ENCODE peak calls at places on chromosome 2, in ten cellular contexts. B is Panc1, N is body of pancreas, C is upper lobe of right lung, O is thoracic aorta, R is BJ, D is stomach, W is fibroblast of pulmonary artery, H is pancreas, L is MM.1S. U is an unnamed sample.

GRCh38 chr2:3512086-3512485 is 7.2 kb downstream of the ADI1 start:
- DNase-seq in B (no peak), N (no peak), C (no peak), O (no peak), R (no peak), D (no peak), W (peak; percentile 8), H (no peak), L (no peak), U (no peak)

GRCh38 chr2:222582931-222583330 is 73.0 kb downstream of the FARSB start:
- DNase-seq in B (no peak), N (no peak), C (no peak), O (no peak), R (no peak), D (no peak), W (peak; percentile 17), H (no peak), L (peak; percentile 27), U (no peak)

GRCh38 chr2:104755026-104755856 is 98.7 kb upstream of the POU3F3 start:
- DNase-seq in B (no peak), N (no peak), C (no peak), O (no peak), R (no peak), D (no peak), W (no peak), H (no peak), L (no peak), U (no peak)

GRCh38 chr2:26470601-26471260 is 7.2 kb downstream of the OTOF start:
- DNase-seq in B (no peak), N (no peak), C (no peak), O (no peak), R (no peak), D (no peak), W (no peak), H (no peak), L (no peak), U (no peak)

GRCh38 chr2:70331012-70331411 is 29.1 kb upstream of the FAM136A start:
- DNase-seq in B (no peak), N (no peak), C (no peak), O (no peak), R (no peak), D (no peak), W (no peak), H (no peak), L (no peak), U (no peak)

GRCh38 chr2:28048341-28048740 is 157.8 kb downstream of the BABAM2 start:
- DNase-seq in B (no peak), N (no peak), C (no peak), O (no peak), R (no peak), D (no peak), W (no peak), H (no peak), L (no peak), U (no peak)

GRCh38 chr2:23616630-23617029 is 231.7 kb downstream of the KLHL29 start:
- DNase-seq in B (no peak), N (no peak), C (peak; percentile 61), O (no peak), R (no peak), D (no peak), W (no peak), H (no peak), L (no peak), U (no peak)

GRCh38 chr2:23359631-23360567 is 25.1 kb upstream of the KLHL29 start:
- DNase-seq in B (no peak), N (no peak), C (no peak), O (no peak), R (no peak), D (peak; percentile 50), W (no peak), H (no peak), L (no peak), U (no peak)

GRCh38 chr2:24792542-24792873 is 683 bp downstream of the PTRHD1 start:
- DNase-seq in B (no peak), N (no peak), C (no peak), O (no peak), R (no peak), D (no peak), W (no peak), H (no peak), L (no peak), U (no peak)

GRCh38 chr2:162182395-162182794 is 30.3 kb upstream of the GCG start:
- DNase-seq in B (no peak), N (no peak), C (no peak), O (no peak), R (no peak), D (no peak), W (no peak), H (no peak), L (no peak), U (no peak)

GRCh38 chr2:240149943-240150784 is 9.7 kb upstream of the OTOS start:
- DNase-seq in B (no peak), N (no peak), C (no peak), O (no peak), R (no peak), D (peak; percentile 32), W (peak; percentile 35), H (peak; percentile 15), L (no peak), U (no peak)

GRCh38 chr2:96112501-96113366 is 3.6 kb downstream of the ADRA2B start:
- DNase-seq in B (no peak), N (no peak), C (peak; percentile 25), O (no peak), R (no peak), D (no peak), W (no peak), H (no peak), L (no peak), U (no peak)

GRCh38 chr2:96110621-96111256 is 5.6 kb downstream of the ADRA2B start:
- DNase-seq in B (no peak), N (no peak), C (peak; percentile 30), O (no peak), R (no peak), D (no peak), W (no peak), H (no peak), L (no peak), U (no peak)

GRCh38 chr2:96111257-96111640 is 5.1 kb downstream of the ADRA2B start:
- DNase-seq in B (no peak), N (no peak), C (no peak), O (no peak), R (no peak), D (no peak), W (no peak), H (no peak), L (no peak), U (no peak)

GRCh38 chr2:96113367-96113677 is 3.0 kb downstream of the ADRA2B start:
- DNase-seq in B (no peak), N (no peak), C (no peak), O (no peak), R (no peak), D (no peak), W (no peak), H (no peak), L (no peak), U (no peak)

DNA sequence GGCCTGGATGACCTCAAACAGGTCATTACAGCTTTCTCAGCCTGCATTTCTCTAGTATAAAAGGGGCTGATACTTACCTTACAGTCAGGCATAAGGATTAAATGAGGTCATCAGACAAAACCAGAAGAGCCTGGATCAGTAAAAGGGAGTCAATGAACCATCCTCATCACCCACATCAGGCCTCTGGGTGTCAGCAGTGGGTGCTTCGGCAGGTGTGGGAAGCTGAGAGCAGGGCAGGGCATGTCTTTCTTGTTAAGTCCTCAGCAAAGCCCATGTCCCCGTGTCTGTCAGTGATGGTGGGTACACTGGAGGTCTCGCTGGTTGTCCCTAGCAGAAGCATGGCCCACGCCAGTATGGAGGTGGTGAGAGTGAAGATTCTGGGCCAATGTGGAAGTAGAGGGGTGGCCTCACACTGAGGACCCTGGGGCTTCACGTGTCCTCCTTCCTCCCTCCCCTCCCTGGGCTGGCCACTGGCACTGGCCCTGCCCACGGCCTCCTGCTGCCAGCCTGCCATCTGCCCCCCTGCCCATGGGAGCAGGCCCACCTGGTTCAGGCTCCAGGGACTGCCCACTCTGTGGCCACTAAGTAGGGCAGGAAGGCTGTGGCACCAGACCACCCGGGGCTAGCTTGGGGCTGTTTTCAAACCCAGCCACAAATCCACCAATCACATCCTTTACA is 4.4 kb downstream of the ADRA2B start:
- DNase-seq in B (no peak), N (no peak), C (peak; percentile 51), O (no peak), R (no peak), D (no peak), W (no peak), H (no peak), L (no peak), U (no peak)
- TF ChIP-seq CTCF in B (no peak), N (no peak), C (no peak), O (no peak), R (no peak), D (no peak), W (no peak), H (no peak), L (no peak), U (no peak)

GRCh38 chr2:83584674-83585073 is 874.4 kb downstream of the SUCLG1 start:
- DNase-seq in B (no peak), N (no peak), C (no peak), O (no peak), R (peak; percentile 66), D (no peak), W (no peak), H (no peak), L (no peak), U (peak; percentile 80)
- H3K4me3 ChIP-seq in B (no peak overlapping the region), N (no peak overlapping the region), C (no peak overlapping the region), O (no peak overlapping the region), R (no peak overlapping the region), D (no peak overlapping the region), W (no peak overlapping the region), H (no peak overlapping the region), L (peak overlapping the region; percentile 19), U (no peak overlapping the region)

GRCh38 chr2:6103949-6104348 is 411.8 kb downstream of the SOX11 start:
- DNase-seq in B (no peak), N (peak; percentile 36), C (no peak), O (no peak), R (no peak), D (peak; percentile 67), W (no peak), H (peak; percentile 3), L (no peak), U (no peak)
- TF ChIP-seq CTCF in B (no peak), N (no peak), C (no peak), O (no peak), R (no peak), D (no peak), W (no peak), H (no peak), L (no peak), U (no peak)

DNA sequence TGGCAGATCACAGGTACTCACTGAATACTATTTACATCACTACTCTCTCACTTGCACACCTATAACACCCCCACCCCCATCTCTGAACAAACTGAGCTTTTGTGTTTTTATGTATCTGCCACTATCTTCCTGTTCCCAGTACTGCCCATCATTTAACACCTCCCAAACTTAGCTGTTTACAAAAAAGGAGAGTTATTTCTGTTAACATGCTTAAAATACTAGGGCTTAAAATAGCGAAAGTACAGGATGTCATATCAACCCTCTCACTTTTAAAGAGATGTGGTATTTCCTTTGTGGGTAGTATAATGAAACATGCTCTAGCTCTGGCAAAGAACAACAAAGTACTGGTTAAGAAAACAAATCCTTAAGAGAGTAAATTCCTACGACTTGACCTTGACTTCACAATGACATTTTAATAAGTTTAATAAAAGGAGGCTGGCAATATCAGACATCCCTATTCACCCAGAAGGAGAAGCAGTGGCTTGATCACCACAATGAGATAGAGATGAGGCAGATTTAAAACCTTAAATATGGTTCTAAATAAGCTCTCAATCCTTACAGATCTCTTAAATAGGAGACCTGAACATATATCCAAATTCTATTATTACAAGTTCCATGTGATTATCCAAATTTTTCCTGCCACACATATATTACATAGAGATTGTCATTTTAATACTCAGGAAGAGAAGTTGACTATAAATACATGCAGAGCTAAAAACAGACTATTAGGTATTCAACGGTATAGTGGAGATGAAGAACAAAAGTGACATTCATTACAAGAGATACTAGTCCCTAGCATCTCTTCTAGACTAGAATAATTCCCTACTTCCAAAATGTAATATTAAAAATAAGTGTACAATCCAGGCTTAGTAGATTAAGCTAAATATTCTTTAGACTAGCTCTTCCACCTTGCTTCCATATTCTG is 36.9 kb downstream of the TRAK2 start:
- DNase-seq in B (no peak), N (no peak), C (no peak), O (no peak), R (no peak), D (no peak), W (peak; percentile 69), H (no peak), L (peak; percentile 45), U (peak; percentile 20)
- H3K4me3 ChIP-seq in B (no peak overlapping the region), N (no peak overlapping the region), C (no peak overlapping the region), O (peak overlapping the region; percentile 26), R (no peak overlapping the region), D (no peak overlapping the region), W (peak overlapping the region; percentile 12), H (no peak overlapping the region), L (no peak overlapping the region), U (no peak overlapping the region)

U was measured in AG09309.